ENCODE peak calls at places on chromosomes 11 and 22, in nine cellular contexts. A is CD8-positive, alpha-beta T cell; W is H1; T is osteoblast; R is tibial artery; O is pancreas; N is adrenal gland; Q is Peyer's patch; D is lower lobe of right lung. S is an unnamed sample. For H3K36me3, the result is how much of the 10 kb centered on the place peaks cover.

GRCh38 chr11:129282634-129283033 is 90.5 kb upstream of the ARHGAP32 start:
- DNase-seq in Q (no peak), N (no peak), O (no peak), D (no peak), T (no peak), A (no peak), R (no peak), W (no peak), S (no peak)

GRCh38 chr11:12075822-12076821 is 34.3 kb upstream of the MICAL2 start:
- DNase-seq in W (no peak), A (no peak), N (no peak), D (no peak), R (peak), Q (no peak), O (no peak), T (peak), S (peak)

GRCh38 chr11:83970061-83970671 is 684.0 kb upstream of the CCDC90B start:
- DNase-seq in T (no peak), R (no peak), Q (no peak), N (no peak), D (no peak), O (no peak), A (no peak), W (no peak), S (no peak)

GRCh38 chr11:37320921-37321320 is 722.9 kb upstream of the RAG2 start:
- DNase-seq in Q (no peak), R (no peak), O (no peak), T (no peak), W (no peak), N (no peak), A (no peak), D (no peak), S (no peak)

GRCh38 chr22:46036558-46037408 is 59.8 kb upstream of the WNT7B start:
- DNase-seq in Q (peak), D (no peak), A (peak), W (no peak), R (peak), O (peak), N (peak), T (peak), S (no peak)

GRCh38 chr11:20162824-20163777 is 2.8 kb upstream of the DBX1 start:
- DNase-seq in D (no peak), O (no peak), T (peak), A (no peak), R (no peak), Q (no peak), W (peak), N (no peak), S (no peak)

GRCh38 chr11:70068345-70068744 is 9.8 kb upstream of the ANO1 start:
- DNase-seq in R (no peak), D (no peak), A (peak), T (peak), O (no peak), Q (no peak), N (no peak), W (no peak), S (no peak)

GRCh38 chr11:17156283-17156682 is 51.5 kb downstream of the PIK3C2A start:
- DNase-seq in W (no peak), O (no peak), A (no peak), T (no peak), D (no peak), Q (no peak), N (no peak), R (no peak), S (no peak)

GRCh38 chr11:30406978-30407762 is 84.3 kb downstream of the ARL14EP start:
- DNase-seq in R (no peak), A (no peak), T (no peak), D (no peak), W (no peak), O (no peak), N (no peak), Q (no peak), S (no peak)

GRCh38 chr11:102494216-102494615 is 36.3 kb downstream of the MMP7 start:
- DNase-seq in R (no peak), T (no peak), W (no peak), D (no peak), O (no peak), N (no peak), Q (no peak), A (no peak), S (no peak)

GRCh38 chr11:129280027-129280811 is 88.1 kb upstream of the ARHGAP32 start:
- DNase-seq in O (no peak), W (no peak), D (no peak), Q (no peak), R (no peak), A (peak), N (peak), T (peak), S (no peak)

GRCh38 chr11:73154178-73154577 is 12.1 kb upstream of the FCHSD2 start:
- DNase-seq in W (no peak), T (no peak), O (no peak), N (peak), A (peak), D (no peak), R (peak), Q (peak), S (no peak)

GRCh38 chr11:77141034-77141433 is 13.0 kb downstream of the MYO7A start:
- DNase-seq in D (no peak), R (no peak), W (no peak), O (no peak), A (no peak), T (peak), N (peak), Q (no peak), S (no peak)

GRCh38 chr11:129593098-129593497 is 217.4 kb downstream of the BARX2 start:
- DNase-seq in Q (no peak), R (no peak), N (no peak), W (no peak), A (no peak), D (no peak), O (no peak), T (no peak), S (no peak)

GRCh38 chr11:122394326-122394725 is 261.2 kb upstream of the UBASH3B start:
- DNase-seq in O (no peak), R (no peak), T (no peak), Q (no peak), N (no peak), A (no peak), W (no peak), D (no peak), S (no peak)

GRCh38 chr11:107651672-107652071 is 60.2 kb downstream of the SLN start:
- DNase-seq in Q (no peak), A (no peak), W (no peak), R (no peak), O (no peak), D (no peak), N (no peak), T (no peak), S (no peak)

GRCh38 chr11:63510360-63511130 is 4.7 kb downstream of the LGALS12 start:
- DNase-seq in Q (no peak), W (no peak), D (peak), N (peak), O (no peak), T (peak), R (peak), A (no peak), S (no peak)

GRCh38 chr22:23365961-23366360 is 185.7 kb downstream of the BCR start:
- DNase-seq in W (no peak), Q (no peak), A (peak), O (no peak), N (no peak), R (no peak), D (no peak), T (no peak), S (no peak)

GRCh38 chr11:68436162-68436888 is 24.2 kb upstream of the PPP6R3 start:
- DNase-seq in W (no peak), O (no peak), T (no peak), A (no peak), N (no peak), R (no peak), D (no peak), Q (no peak), S (no peak)

GRCh38 chr11:26571861-26572654 is at the start of gene MUC15:
- DNase-seq in T (no peak), R (no peak), W (no peak), Q (no peak), A (no peak), D (peak), O (no peak), N (no peak), S (no peak)

GRCh38 chr11:66221726-66222236 is 46.7 kb upstream of the RAB1B start:
- DNase-seq in T (no peak), Q (no peak), N (no peak), A (no peak), R (peak), W (no peak), O (no peak), D (no peak), S (no peak)

GRCh38 chr11:64132388-64132771 is 33.5 kb downstream of the MACROD1 start:
- DNase-seq in Q (no peak), R (no peak), A (no peak), T (peak), O (no peak), N (no peak), D (no peak), W (no peak), S (no peak)

GRCh38 chr11:37511425-37511933 is 913.4 kb upstream of the RAG2 start:
- DNase-seq in T (no peak), R (no peak), Q (no peak), A (no peak), D (no peak), O (no peak), W (no peak), N (no peak), S (peak)

GRCh38 chr22:49358041-49358440 is 469.6 kb downstream of the BRD1 start:
- DNase-seq in R (no peak), Q (no peak), N (no peak), O (no peak), W (peak), D (peak), A (peak), T (no peak), S (no peak)

GRCh38 chr22:21681566-21682370 is 16.0 kb downstream of the PPIL2 start:
- DNase-seq in R (no peak), N (no peak), Q (no peak), W (no peak), O (no peak), T (peak), D (no peak), A (no peak), S (no peak)

GRCh38 chr22:22893077-22893805 is 5.6 kb downstream of the IGLL5 start:
- DNase-seq in R (peak), N (no peak), A (no peak), O (no peak), W (no peak), T (peak), Q (no peak), D (no peak), S (no peak)

GRCh38 chr11:116169776-116170175 is 603.0 kb downstream of the BUD13 start:
- DNase-seq in R (no peak), W (no peak), T (no peak), D (no peak), Q (no peak), O (no peak), N (no peak), A (no peak), S (no peak)

GRCh38 chr22:40300884-40301672 is 45.2 kb upstream of the ADSL start:
- DNase-seq in O (no peak), T (no peak), A (no peak), N (no peak), W (no peak), Q (no peak), D (no peak), R (no peak), S (no peak)

GRCh38 chr11:4884341-4884740 is 2.6 kb downstream of the OR51T1 start:
- DNase-seq in A (no peak), T (no peak), O (no peak), N (no peak), D (no peak), Q (no peak), R (no peak), W (no peak), S (no peak)

GRCh38 chr11:4881188-4881587 is 512 bp upstream of the OR51T1 start:
- DNase-seq in A (no peak), T (peak), R (no peak), D (no peak), W (no peak), O (no peak), N (no peak), Q (no peak), S (no peak)

GRCh38 chr11:4881860-4882500 is at the start of gene OR51T1:
- DNase-seq in N (no peak), O (no peak), D (no peak), R (no peak), W (no peak), Q (no peak), T (no peak), A (no peak), S (no peak)

GRCh38 chr11:4886186-4886585 is 4.5 kb downstream of the OR51T1 start:
- DNase-seq in N (no peak), Q (no peak), R (no peak), O (no peak), T (no peak), A (no peak), W (no peak), D (no peak), S (no peak)

GRCh38 chr11:4882543-4882942 is 843 bp downstream of the OR51T1 start:
- DNase-seq in O (no peak), A (no peak), Q (no peak), N (no peak), W (no peak), R (no peak), D (no peak), T (no peak), S (no peak)
- H3K4me3 ChIP-seq in O (no peak), A (no peak), Q (no peak), N (no peak), W (no peak), R (no peak), D (no peak), T (no peak), S (no peak)

DNA sequence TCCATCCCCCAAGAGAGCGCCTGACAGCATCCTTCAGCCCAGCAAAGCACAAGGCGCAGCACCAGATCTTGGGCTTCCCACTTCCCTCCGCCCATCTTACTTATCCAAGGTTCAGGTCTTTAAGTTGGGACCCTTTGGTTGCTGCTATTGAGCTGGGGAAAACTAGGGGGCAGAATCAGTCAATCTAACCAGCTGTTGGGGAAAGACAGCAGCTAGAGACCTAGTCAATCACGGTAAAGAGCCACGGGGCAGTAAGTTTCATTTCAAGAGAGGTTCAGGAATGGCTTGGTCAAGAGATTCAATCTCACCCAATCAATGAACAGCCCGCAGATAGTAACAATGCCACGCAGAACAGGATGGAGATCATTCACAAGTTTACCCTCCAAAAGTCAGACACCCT is 1.7 kb downstream of the ABTB2 start:
- DNase-seq in Q (no peak), T (no peak), D (no peak), O (no peak), A (no peak), W (no peak), R (no peak), N (no peak), S (no peak)
- TF ChIP-seq CTCF in Q (no peak), T (no peak), D (no peak), O (no peak), A (no peak), W (peak), R (no peak), N (no peak), S (no peak)

GRCh38 chr22:18032455-18033101 is 8.2 kb upstream of the MICAL3 start:
- DNase-seq in R (no peak), Q (no peak), W (no peak), T (peak), A (no peak), O (no peak), N (no peak), D (no peak), S (no peak)
- H3K36me3 ChIP-seq in R (under half), Q (under half), W (under half), T (under half), A (under half), O (under half), N (under half), D (under half), S (under half)

GRCh38 chr22:37197451-37198289 is 9.6 kb upstream of the C1QTNF6 start:
- DNase-seq in A (no peak), O (peak), D (peak), N (peak), Q (no peak), R (peak), W (no peak), T (peak), S (no peak)
- H3K4me3 ChIP-seq in A (peak), O (peak), D (peak), N (no peak), Q (peak), R (peak), W (peak), T (peak), S (no peak)

DNA sequence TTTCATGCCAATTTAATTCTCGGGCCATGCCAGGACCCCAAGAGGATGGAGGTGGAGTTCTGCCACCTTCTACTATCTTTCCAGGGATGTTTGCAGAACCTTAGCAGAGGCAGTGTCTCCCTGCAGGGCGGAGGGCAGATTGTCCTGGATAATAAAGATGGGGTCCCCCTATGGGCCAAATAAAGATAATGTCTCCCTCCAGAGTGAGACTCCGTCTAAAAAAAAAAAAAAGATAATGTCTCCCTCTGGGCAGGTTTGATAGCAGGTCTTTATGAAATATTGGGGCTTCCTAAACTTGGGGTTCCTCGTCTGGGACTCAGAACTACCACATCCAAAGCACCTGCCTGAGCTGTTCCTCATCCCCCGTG is 27.2 kb upstream of the SYT8 start:
- DNase-seq in Q (no peak), N (no peak), T (peak), R (no peak), O (no peak), A (no peak), W (no peak), D (no peak), S (no peak)
- TF ChIP-seq CTCF in Q (peak), N (no peak), T (no peak), R (no peak), O (no peak), A (no peak), W (peak), D (no peak), S (peak)

S was measured in BJ.